ENCODE peak calls at places on chromosomes 5 and 9, in eight cellular contexts. B is erythroblast, X is heart left ventricle, T is body of pancreas, F is IMR-90, Q is H54, V is NB4, W is gastrocnemius medialis. O is an unnamed sample.

GRCh38 chr5:40986666-40987065 is 77.4 kb downstream of the C7 start:
- DNase-seq in Q (no peak), B (no peak), F (peak; percentile 31), V (no peak), X (no peak), T (no peak), W (no peak), O (no peak)

GRCh38 chr9:122218070-122218884 is 10.5 kb downstream of the LHX6 start:
- DNase-seq in W (no peak), V (peak; percentile 91), T (no peak), F (no peak), B (no peak), Q (peak; percentile 86), X (no peak), O (no peak)

GRCh38 chr5:111163000-111163399 is 61.2 kb upstream of the CAMK4 start:
- DNase-seq in F (peak; percentile 12), Q (no peak), V (no peak), W (no peak), T (no peak), B (no peak), X (no peak), O (no peak)

GRCh38 chr5:136006767-136007251 is 22.0 kb upstream of the TGFBI start:
- DNase-seq in Q (peak; percentile 54), X (no peak), B (no peak), W (no peak), T (no peak), F (peak; percentile 97), V (no peak), O (no peak)

GRCh38 chr5:59583810-59584562 is 309.5 kb downstream of the PDE4D start:
- DNase-seq in Q (no peak), W (peak; percentile 38), X (no peak), V (no peak), T (no peak), F (no peak), B (no peak), O (no peak)

GRCh38 chr9:94990897-94991561 is 264.5 kb downstream of the AOPEP start:
- DNase-seq in F (no peak), T (no peak), V (no peak), B (no peak), W (no peak), Q (no peak), X (no peak), O (no peak)

GRCh38 chr9:27413507-27414214 is 110.4 kb upstream of the IFNK start:
- DNase-seq in X (no peak), F (no peak), T (no peak), B (no peak), Q (no peak), W (no peak), V (no peak), O (no peak)

GRCh38 chr9:2159521-2160417 is 144.6 kb downstream of the SMARCA2 start:
- DNase-seq in V (no peak), W (no peak), B (no peak), Q (no peak), F (peak; percentile 23), X (no peak), T (no peak), O (no peak)

GRCh38 chr5:172646716-172647285 is 5.7 kb downstream of the NEURL1B start:
- DNase-seq in F (peak; percentile 15), V (no peak), Q (no peak), W (no peak), X (no peak), B (no peak), T (no peak), O (no peak)

GRCh38 chr9:21412109-21412508 is 3.2 kb downstream of the IFNA8 start:
- DNase-seq in Q (no peak), X (no peak), T (no peak), B (no peak), F (no peak), W (no peak), V (peak; percentile 93), O (no peak)

GRCh38 chr5:148820778-148821395 is 5.5 kb upstream of the ADRB2 start:
- DNase-seq in T (peak; percentile 47), X (no peak), Q (no peak), F (peak; percentile 50), B (peak; percentile 30), W (no peak), V (peak; percentile 59), O (no peak)

GRCh38 chr5:55820488-55820887 is 30.7 kb upstream of the IL31RA start:
- DNase-seq in X (no peak), W (no peak), V (no peak), Q (no peak), F (peak; percentile 1), B (no peak), T (no peak), O (no peak)

GRCh38 chr9:110583237-110583636 is 3.7 kb upstream of the SVEP1 start:
- DNase-seq in X (no peak), F (peak; percentile 71), T (no peak), B (no peak), Q (no peak), W (no peak), V (no peak), O (peak; percentile 29)

GRCh38 chr9:82721596-82721995 is 341.3 kb downstream of the RASEF start:
- DNase-seq in B (no peak), F (no peak), W (no peak), X (no peak), V (no peak), T (no peak), Q (no peak), O (no peak)

GRCh38 chr5:169803077-169803981 is 166.3 kb downstream of the DOCK2 start:
- DNase-seq in T (peak; percentile 12), V (peak; percentile 94), W (no peak), F (peak; percentile 100), Q (no peak), B (peak; percentile 83), X (peak; percentile 63), O (peak; percentile 16)

GRCh38 chr5:138789771-138790242 is 36.6 kb downstream of the CTNNA1 start:
- DNase-seq in W (no peak), X (no peak), B (peak; percentile 48), V (peak; percentile 63), Q (peak; percentile 22), T (peak; percentile 37), F (peak; percentile 38), O (no peak)

GRCh38 chr9:22528485-22528884 is 81.9 kb downstream of the DMRTA1 start:
- DNase-seq in W (no peak), F (peak; percentile 24), T (no peak), X (no peak), Q (no peak), B (no peak), V (no peak), O (no peak)

GRCh38 chr9:35562895-35563746 is 41.9 kb upstream of the TESK1 start:
- DNase-seq in F (no peak), W (no peak), V (no peak), X (no peak), B (no peak), T (no peak), Q (no peak), O (no peak)

GRCh38 chr5:159444441-159445082 is 114.3 kb upstream of the IL12B start:
- DNase-seq in B (no peak), Q (no peak), T (no peak), F (peak; percentile 69), V (peak; percentile 66), W (no peak), X (no peak), O (no peak)

GRCh38 chr5:78603636-78604175 is 44.9 kb downstream of the LHFPL2 start:
- DNase-seq in F (no peak), V (no peak), X (no peak), B (no peak), Q (no peak), W (no peak), T (no peak), O (no peak)

GRCh38 chr5:115419794-115420585 is 123.5 kb upstream of the CCDC112 start:
- DNase-seq in W (no peak), X (peak; percentile 33), V (peak; percentile 14), F (peak; percentile 95), T (no peak), Q (peak; percentile 51), B (no peak), O (no peak)

GRCh38 chr9:33129886-33130284 is 37.3 kb downstream of the B4GALT1 start:
- DNase-seq in B (no peak), F (no peak), T (peak; percentile 36), V (peak; percentile 64), W (no peak), Q (no peak), X (no peak), O (no peak)
- TF ChIP-seq POLR2A in B (no peak), F (no peak), T (no peak), V (no peak), W (no peak), Q (no peak), X (no peak), O (no peak)

GRCh38 chr5:141940695-141941271 is 17.1 kb downstream of the DELE1 start:
- DNase-seq in X (no peak), V (peak; percentile 56), Q (no peak), F (peak; percentile 16), B (no peak), T (no peak), W (no peak), O (no peak)
- TF ChIP-seq POLR2A in X (no peak), V (no peak), Q (no peak), F (no peak), B (no peak), T (no peak), W (no peak), O (no peak)

GRCh38 chr9:137365552-137366444 is 57.2 kb downstream of the EXD3 start:
- DNase-seq in V (no peak), W (no peak), F (no peak), T (no peak), X (no peak), Q (no peak), B (no peak), O (no peak)
- TF ChIP-seq POLR2A in V (no peak), W (no peak), F (no peak), T (no peak), X (no peak), Q (no peak), B (no peak), O (no peak)

GRCh38 chr5:177497297-177498012 is at the start of gene PDLIM7:
- DNase-seq in T (peak; percentile 97), Q (peak; percentile 96), B (peak; percentile 96), F (peak; percentile 97), X (peak; percentile 98), V (peak; percentile 98), W (peak; percentile 92), O (peak; percentile 96)

GRCh38 chr5:177500685-177501522 is 3.5 kb upstream of the PDLIM7 start:
- DNase-seq in F (peak; percentile 85), B (peak; percentile 79), W (peak; percentile 72), X (peak; percentile 94), Q (peak; percentile 94), T (peak; percentile 95), V (peak; percentile 88), O (peak; percentile 94)

GRCh38 chr5:177498013-177498847 is 826 bp upstream of the PDLIM7 start:
- DNase-seq in F (no peak), V (no peak), B (peak; percentile 89), X (peak; percentile 59), T (peak; percentile 26), W (no peak), Q (no peak), O (peak; percentile 70)

GRCh38 chr5:177501874-177502678 is 4.7 kb upstream of the PDLIM7 start:
- DNase-seq in F (no peak), W (no peak), T (no peak), Q (no peak), X (no peak), B (no peak), V (no peak), O (no peak)

DNA sequence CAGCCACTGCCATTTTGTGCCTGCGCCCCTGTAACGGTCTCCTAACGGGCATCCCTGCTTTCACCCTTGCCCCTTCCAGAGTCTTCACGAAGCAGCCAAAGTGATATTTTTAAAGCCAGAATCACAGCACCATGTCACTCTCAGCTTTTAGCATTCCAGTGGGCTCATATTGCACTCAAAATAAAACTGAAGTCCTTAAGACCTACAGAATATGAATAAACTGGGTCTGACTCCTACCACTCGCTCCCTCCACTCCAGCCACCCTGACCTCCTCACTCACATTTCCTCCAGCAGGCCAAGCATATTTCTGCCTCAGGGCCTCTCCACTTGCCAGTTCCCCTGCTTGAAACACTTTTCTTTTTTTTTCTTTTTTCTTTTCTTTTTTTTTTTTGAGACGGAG is 2.4 kb upstream of the PDLIM7 start:
- DNase-seq in B (no peak), Q (no peak), F (no peak), X (no peak), V (no peak), W (no peak), T (no peak), O (no peak)
- TF ChIP-seq POLR2A in B (no peak), Q (no peak), F (no peak), X (no peak), V (no peak), W (no peak), T (no peak), O (no peak)